ENCODE peak calls at places on chromosome 5, in ten cellular contexts. I is H4; A is anterior cingulate cortex; G is NCI-H1105 treated with DMSO at 0.1 percent for 48 hours; X is lower lobe of right lung; L is activated T-helper 2 cell treated with anti-CD3 and anti-CD28 coated beads, Interferon-gamma antibody, Interleukin-2, Interleukin-4, amounts not matched to agents 10 μg/mL and 5 μg/mL and 100 μg/mL, durations not matched to agents 14 hours and 24 hours and 36 hours; Y is ovary; V is stimulated activated CD4-positive, alpha-beta T cell treated with anti-CD3 and anti-CD28 coated beads, Interleukin-2, amount 100 ng/mL, for 48 hours; H is T-helper 2 cell; S is AG09309. U is an unnamed sample.

GRCh38 chr5:72380491-72381274 is 60.5 kb downstream of the PTCD2 start:
- DNase-seq in V (no peak), H (no peak), Y (no peak), X (peak), L (no peak), I (no peak), G (no peak), S (no peak), A (no peak), U (no peak)

GRCh38 chr5:28743362-28743761 is 1705.0 kb upstream of the CDH9 start:
- DNase-seq in V (no peak), A (no peak), G (no peak), H (no peak), X (no peak), Y (no peak), S (no peak), L (no peak), I (no peak), U (no peak)

GRCh38 chr5:124342027-124342471 is 404.4 kb downstream of the ZNF608 start:
- DNase-seq in S (no peak), L (no peak), Y (peak), A (no peak), H (no peak), G (no peak), V (no peak), X (no peak), I (peak), U (no peak)

GRCh38 chr5:95382843-95383242 is 8.3 kb upstream of the FAM81B start:
- DNase-seq in X (no peak), Y (no peak), G (peak), V (no peak), I (peak), A (no peak), L (no peak), S (no peak), H (no peak), U (no peak)

GRCh38 chr5:60705144-60705543 is 5.2 kb upstream of the DEPDC1B start:
- DNase-seq in G (no peak), S (no peak), V (no peak), L (no peak), I (no peak), H (no peak), X (no peak), Y (no peak), A (no peak), U (no peak)

GRCh38 chr5:132283423-132284043 is 10.7 kb upstream of the SLC22A4 start:
- DNase-seq in L (no peak), S (no peak), H (no peak), I (peak), G (no peak), A (no peak), X (no peak), V (no peak), Y (no peak), U (no peak)

GRCh38 chr5:97142521-97143254 is at the start of gene LIX1:
- DNase-seq in X (no peak), I (peak), V (no peak), Y (no peak), A (peak), L (no peak), S (no peak), G (peak), H (no peak), U (peak)

GRCh38 chr5:146910239-146910638 is 31.7 kb upstream of the PPP2R2B start:
- DNase-seq in X (no peak), Y (no peak), L (no peak), A (no peak), G (no peak), S (no peak), V (no peak), I (no peak), H (no peak), U (no peak)

GRCh38 chr5:60652206-60652605 is 47.8 kb downstream of the DEPDC1B start:
- DNase-seq in L (no peak), Y (no peak), A (no peak), S (peak), G (no peak), X (no peak), H (no peak), I (peak), V (no peak), U (no peak)

GRCh38 chr5:126675338-126675737 is 74.6 kb downstream of the PHAX start:
- DNase-seq in H (no peak), V (no peak), L (no peak), Y (no peak), G (no peak), I (no peak), A (no peak), S (no peak), X (no peak), U (no peak)

GRCh38 chr5:6525910-6526309 is 77.3 kb downstream of the UBE2QL1 start:
- DNase-seq in A (no peak), G (peak), S (no peak), V (no peak), L (no peak), I (peak), Y (no peak), H (no peak), X (no peak), U (no peak)

GRCh38 chr5:33067291-33067690 is 356.2 kb downstream of the NPR3 start:
- DNase-seq in I (no peak), H (no peak), X (no peak), L (no peak), Y (no peak), A (no peak), G (no peak), S (no peak), V (no peak), U (no peak)

GRCh38 chr5:10546186-10546585 is 17.7 kb upstream of the ANKRD33B start:
- DNase-seq in S (no peak), H (no peak), V (no peak), I (no peak), X (no peak), Y (no peak), L (no peak), A (no peak), G (no peak), U (no peak)

U was measured in activated CD8-positive, alpha-beta T cell treated with anti-CD3 and anti-CD28 coated beads, Interleukin-2, amount 10 ng/mL, durations not matched to agents 7 days and 5 days.